ENCODE peak calls at places on chromosomes 2 and 18, in six cellular contexts. B, W, A, V, K and E are unnamed samples.

GRCh38 chr18:55100817-55101457 is 141.7 kb upstream of the CCDC68 start:
- DNase-seq in A (no peak), W (no peak), B (no peak), K (no peak), V (no peak), E (no peak)

GRCh38 chr2:650343-651310 is 26.6 kb downstream of the TMEM18 start:
- DNase-seq in K (peak), A (no peak), V (no peak), B (no peak), W (no peak), E (no peak)

GRCh38 chr2:240205348-240205747 is 64.9 kb upstream of the OTOS start:
- DNase-seq in K (peak), V (no peak), A (no peak), B (peak), W (peak), E (no peak)

GRCh38 chr2:226490172-226490571 is 309.4 kb downstream of the IRS1 start:
- DNase-seq in V (no peak), W (no peak), B (no peak), A (no peak), K (no peak), E (no peak)

GRCh38 chr2:219684721-219685689 is 57.6 kb downstream of the SLC4A3 start:
- DNase-seq in K (peak), V (peak), B (peak), W (peak), A (peak), E (peak)

GRCh38 chr2:221943078-221943810 is 355.6 kb downstream of the PAX3 start:
- DNase-seq in A (no peak), V (no peak), K (no peak), B (no peak), W (no peak), E (no peak)

GRCh38 chr2:26144031-26144430 is 28.9 kb upstream of the GAREM2 start:
- DNase-seq in A (no peak), W (no peak), K (no peak), V (no peak), B (no peak), E (no peak)

GRCh38 chr18:54828290-54828871 is at the start of gene RAB27B:
- DNase-seq in V (peak), B (peak), W (peak), A (no peak), K (peak), E (no peak)

DNA sequence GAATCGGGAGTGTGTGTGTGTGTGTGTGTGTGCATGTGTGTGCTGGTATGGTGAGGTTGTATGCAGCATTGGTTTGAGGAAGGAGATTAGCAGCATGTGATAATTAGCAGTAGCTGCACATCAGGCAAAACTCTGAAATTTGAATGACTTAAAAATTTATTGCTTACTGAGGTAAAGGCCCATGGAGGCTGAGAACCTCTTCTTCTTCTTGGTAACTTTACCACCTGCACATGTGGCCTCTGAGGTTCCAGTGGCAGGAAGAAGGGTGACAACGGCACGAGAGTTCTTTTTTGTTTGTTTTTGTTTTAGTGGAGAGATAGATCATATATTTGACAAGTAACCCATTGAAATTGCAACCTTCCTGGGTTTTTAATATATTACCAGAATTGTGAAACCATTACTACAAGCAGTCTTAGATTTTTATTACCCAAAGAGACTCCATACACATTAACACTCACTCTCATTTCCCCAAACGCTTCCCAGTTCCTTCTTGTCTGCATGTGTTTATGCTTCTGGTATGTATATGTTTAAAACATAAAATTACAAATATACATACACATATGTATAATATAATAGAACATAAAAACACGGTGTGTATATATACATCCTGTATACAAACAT is 292.1 kb downstream of the PTGR3 start:
- DNase-seq in V (no peak), K (no peak), A (no peak), B (no peak), W (no peak), E (no peak)
- TF ChIP-seq CREB1 in V (no peak), K (no peak), A (no peak), B (no peak), W (no peak), E (no peak)

DNA sequence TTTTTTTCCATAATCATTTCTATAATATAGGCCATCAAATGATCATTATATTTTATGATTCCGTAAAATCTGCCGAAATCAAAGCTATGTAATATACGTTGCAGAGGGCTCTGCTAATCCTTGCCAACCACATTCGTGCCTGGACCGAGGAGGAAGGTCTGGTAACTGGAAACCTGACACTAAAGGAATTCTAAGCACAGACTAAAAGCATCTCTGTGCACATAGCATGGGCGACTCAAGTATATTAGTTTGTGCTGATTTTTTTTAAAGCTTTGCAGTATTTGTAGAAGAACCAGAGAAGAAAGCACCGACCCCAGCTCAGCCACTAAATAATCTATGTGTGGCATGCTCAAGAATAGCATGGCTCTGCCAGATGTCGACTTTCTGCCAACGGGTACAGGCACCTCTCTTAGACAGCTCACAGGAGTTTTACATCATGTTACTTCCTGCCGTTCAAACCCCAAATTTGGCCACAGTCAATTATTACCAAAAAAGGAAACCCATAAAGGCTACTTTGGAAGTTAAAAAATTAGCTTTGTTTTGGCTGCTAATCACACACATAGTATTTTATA is 73.2 kb upstream of the NRP2 start:
- DNase-seq in V (no peak), W (no peak), A (no peak), B (no peak), K (no peak), E (no peak)
- TF ChIP-seq CREB1 in V (no peak), W (no peak), A (no peak), B (no peak), K (no peak), E (no peak)

GRCh38 chr18:63444567-63444966 is 22.3 kb upstream of the VPS4B start:
- DNase-seq in B (no peak), A (no peak), K (no peak), W (no peak), V (no peak), E (no peak)
- TF ChIP-seq CREB1 in B (no peak), A (no peak), K (no peak), W (no peak), V (no peak), E (no peak)

DNA sequence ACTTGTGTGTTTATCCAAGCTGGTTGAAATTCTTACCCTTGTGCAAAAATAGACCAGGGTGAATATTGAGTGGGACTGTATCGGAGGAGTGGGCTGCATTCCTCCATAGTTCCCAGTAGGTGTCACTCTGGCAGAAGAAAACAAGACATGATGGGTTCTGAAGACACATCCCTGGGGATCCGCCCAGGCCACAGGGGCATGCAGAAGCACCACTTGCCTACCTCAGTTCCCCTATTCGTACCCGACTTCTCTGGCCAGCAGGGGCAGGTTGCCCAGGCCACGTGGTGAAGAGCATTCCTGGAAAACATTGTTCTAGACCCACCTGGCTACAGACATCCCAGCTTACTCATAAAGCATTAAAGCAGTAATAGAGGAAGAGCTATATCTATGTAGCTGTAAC is 168.2 kb downstream of the FAM210A start:
- DNase-seq in V (peak), B (peak), A (peak), K (peak), W (peak), E (no peak)
- TF ChIP-seq CREB1 in V (no peak), B (no peak), A (no peak), K (no peak), W (no peak), E (no peak)

GRCh38 chr2:181594322-181594721 is 62.6 kb downstream of the CERKL start:
- DNase-seq in K (no peak), W (no peak), V (no peak), B (no peak), A (no peak), E (no peak)
- TF ChIP-seq CREB1 in K (no peak), W (no peak), V (no peak), B (no peak), A (no peak), E (no peak)

DNA sequence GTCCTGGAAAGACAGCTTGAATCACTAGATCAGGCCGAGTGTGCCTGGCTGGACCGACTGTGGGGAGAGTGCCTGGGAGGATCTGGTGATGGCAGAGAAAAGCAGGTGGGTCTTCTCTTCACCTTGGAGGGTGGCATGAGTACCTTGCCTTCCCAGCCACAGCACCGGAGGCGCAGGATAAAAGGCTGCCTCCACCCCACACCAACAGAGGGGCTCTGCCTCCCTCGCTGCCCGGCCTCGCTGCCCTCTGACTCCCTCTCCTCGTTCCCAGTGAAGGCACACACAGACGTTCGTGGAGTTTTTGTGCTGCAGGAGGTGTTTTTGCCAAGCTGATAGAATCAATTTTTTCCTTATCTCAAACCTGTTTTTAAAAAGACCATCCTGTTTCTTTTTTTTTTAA is 71.4 kb upstream of the HAAO start:
- DNase-seq in B (no peak), V (no peak), W (no peak), A (no peak), K (no peak), E (no peak)
- TF ChIP-seq CREB1 in B (no peak), V (no peak), W (no peak), A (no peak), K (no peak), E (no peak)

DNA sequence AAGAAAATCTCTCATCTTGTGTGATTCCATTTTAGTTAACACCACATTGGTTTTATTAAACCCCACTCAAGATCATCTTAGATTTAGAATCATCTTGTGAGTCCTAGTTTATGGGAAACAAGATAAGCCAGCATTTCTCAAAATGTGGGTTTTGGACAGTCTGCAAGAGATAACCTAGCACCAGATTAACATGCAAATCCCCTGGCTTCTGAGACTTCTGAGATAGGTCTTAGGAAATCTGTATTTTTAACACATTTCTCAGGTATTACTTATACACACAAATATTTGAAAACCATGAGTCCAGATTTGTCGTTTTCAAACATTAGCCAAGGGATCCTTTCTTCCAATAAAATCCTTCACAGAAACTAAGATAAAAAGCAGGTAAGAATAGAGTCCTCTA is 287.1 kb upstream of the FN1 start:
- DNase-seq in W (no peak), K (no peak), B (no peak), V (no peak), A (no peak), E (no peak)
- TF ChIP-seq CREB1 in W (no peak), K (no peak), B (no peak), V (no peak), A (no peak), E (no peak)

DNA sequence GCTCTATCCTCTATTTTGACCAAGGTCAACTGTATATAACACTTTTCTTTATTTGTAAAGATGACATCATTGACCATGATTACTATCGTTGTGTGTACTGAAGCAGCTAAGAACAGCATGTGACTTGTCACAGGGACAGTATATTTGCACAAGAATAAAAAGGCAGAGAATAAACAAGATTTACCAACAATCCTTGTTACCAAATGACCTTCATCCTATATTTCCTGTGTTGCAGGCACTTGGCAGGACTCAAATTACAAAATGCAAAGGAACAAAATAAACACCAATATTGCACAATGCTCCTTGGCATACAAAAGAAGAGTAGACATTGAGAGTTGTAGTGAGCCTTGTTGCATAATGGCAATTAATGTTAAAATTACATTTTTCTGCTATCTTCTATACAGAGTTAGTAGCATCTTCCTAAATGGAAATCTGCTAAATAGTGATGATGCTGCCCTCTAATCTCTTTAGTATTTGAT is 61.8 kb downstream of the RFTN2 start:
- DNase-seq in K (no peak), A (no peak), W (no peak), B (no peak), V (peak), E (no peak)
- TF ChIP-seq CREB1 in K (no peak), A (no peak), W (no peak), B (no peak), V (peak), E (no peak)

GRCh38 chr18:39801848-39802247 is 2153.2 kb upstream of the PIK3C3 start:
- DNase-seq in W (no peak), K (no peak), A (no peak), B (no peak), V (no peak), E (no peak)
- TF ChIP-seq CREB1 in W (no peak), K (no peak), A (no peak), B (no peak), V (peak), E (no peak)